ENCODE peak calls at places on chromosomes 11 and 22, in seven cellular contexts. E, S, N, T, M, W and O are unnamed samples.

GRCh38 chr11:69825037-69825834 is 6.0 kb upstream of the FGF3 start:
- DNase-seq in M (no peak), N (peak), E (no peak), S (no peak), T (no peak), W (peak), O (no peak)

GRCh38 chr11:31797227-31798056 is 13.7 kb downstream of the PAX6 start:
- DNase-seq in S (no peak), W (no peak), M (no peak), E (no peak), N (no peak), T (no peak), O (no peak)

GRCh38 chr11:68735626-68736025 is 15.7 kb downstream of the TESMIN start:
- DNase-seq in M (no peak), T (no peak), S (no peak), N (no peak), E (no peak), W (no peak), O (no peak)

GRCh38 chr22:30526656-30527055 is 19.9 kb downstream of the SEC14L6 start:
- DNase-seq in M (no peak), T (no peak), S (no peak), W (no peak), N (no peak), E (no peak), O (no peak)

GRCh38 chr11:68193018-68193417 is 20.1 kb downstream of the KMT5B start:
- DNase-seq in M (no peak), W (no peak), N (no peak), E (no peak), S (no peak), T (no peak), O (no peak)

GRCh38 chr22:42745118-42745517 is 24.4 kb upstream of the A4GALT start:
- DNase-seq in T (no peak), N (no peak), W (no peak), M (no peak), S (no peak), E (no peak), O (no peak)

GRCh38 chr22:37162221-37163095 is 12.7 kb upstream of the IL2RB start:
- DNase-seq in S (no peak), N (no peak), E (no peak), W (peak), T (no peak), M (no peak), O (no peak)

GRCh38 chr11:114085965-114086364 is 26.5 kb downstream of the ZBTB16 start:
- DNase-seq in S (no peak), E (no peak), N (peak), M (no peak), T (peak), W (peak), O (no peak)

GRCh38 chr22:23538502-23538860 is 41.6 kb downstream of the IGLL1 start:
- DNase-seq in E (no peak), S (no peak), T (peak), M (no peak), N (no peak), W (no peak), O (peak)

GRCh38 chr11:14454861-14455632 is 44.6 kb downstream of the COPB1 start:
- DNase-seq in E (peak), S (no peak), N (no peak), W (no peak), T (no peak), M (peak), O (no peak)

GRCh38 chr11:32781721-32782120 is 12.7 kb downstream of the CCDC73 start:
- DNase-seq in E (no peak), N (no peak), S (no peak), W (no peak), T (no peak), M (no peak), O (no peak)

GRCh38 chr22:22343603-22344276 is 99.2 kb downstream of the VPREB1 start:
- DNase-seq in T (no peak), M (no peak), S (no peak), E (no peak), N (no peak), W (peak), O (no peak)

GRCh38 chr22:35539910-35540599 is 576 bp upstream of the RASD2 start:
- DNase-seq in W (peak), E (peak), T (peak), S (no peak), N (peak), M (no peak), O (no peak)

GRCh38 chr11:11959601-11960000 is 48.8 kb downstream of the DKK3 start:
- DNase-seq in E (no peak), M (no peak), W (no peak), N (no peak), T (no peak), S (no peak), O (no peak)

GRCh38 chr11:77154381-77155081 is 26.5 kb downstream of the MYO7A start:
- DNase-seq in S (no peak), N (peak), T (peak), W (no peak), M (no peak), E (no peak), O (no peak)

GRCh38 chr11:111376453-111376871 is 2.6 kb downstream of the POU2AF1 start:
- DNase-seq in N (no peak), M (no peak), S (no peak), T (no peak), E (no peak), W (no peak), O (no peak)

GRCh38 chr22:48749555-48750227 is 1078.0 kb downstream of the BRD1 start:
- DNase-seq in W (no peak), M (no peak), S (no peak), T (peak), N (peak), E (no peak), O (peak)

GRCh38 chr11:12182650-12183511 is 72.5 kb downstream of the MICAL2 start:
- DNase-seq in W (no peak), M (peak), T (no peak), S (no peak), E (peak), N (no peak), O (no peak)

GRCh38 chr11:107545101-107545514 is 20.4 kb downstream of the ALKBH8 start:
- DNase-seq in T (no peak), N (no peak), W (no peak), M (no peak), S (no peak), E (no peak), O (no peak)

GRCh38 chr22:31800065-31800464 is 46.2 kb downstream of the DEPDC5 start:
- DNase-seq in M (no peak), W (no peak), S (no peak), T (no peak), N (no peak), E (no peak), O (no peak)

GRCh38 chr22:35140879-35141745 is 75.2 kb downstream of the ISX start:
- DNase-seq in M (no peak), E (peak), W (peak), N (no peak), S (peak), T (no peak), O (no peak)

GRCh38 chr11:131511794-131512193 is 141.4 kb downstream of the NTM start:
- DNase-seq in T (no peak), S (peak), W (peak), N (peak), E (peak), M (peak), O (no peak)

GRCh38 chr11:103528046-103528445 is 418.8 kb downstream of the DYNC2H1 start:
- DNase-seq in M (no peak), W (no peak), T (no peak), E (no peak), S (no peak), N (no peak), O (no peak)

GRCh38 chr11:7204778-7205177 is 46.9 kb upstream of the SYT9 start:
- DNase-seq in T (no peak), E (no peak), W (no peak), N (no peak), S (no peak), M (no peak), O (no peak)

GRCh38 chr11:63592975-63593395 is 21.2 kb downstream of the PLAAT3 start:
- DNase-seq in M (no peak), S (no peak), E (peak), N (no peak), T (no peak), W (peak), O (no peak)

GRCh38 chr22:27965547-27965946 is 46.5 kb upstream of the PITPNB start:
- DNase-seq in E (no peak), N (no peak), S (no peak), W (no peak), M (no peak), T (no peak), O (no peak)

GRCh38 chr11:109432105-109432504 is 10.1 kb downstream of the C11orf87 start:
- DNase-seq in T (no peak), N (no peak), W (no peak), S (no peak), E (no peak), M (no peak), O (no peak)

GRCh38 chr11:64060861-64061444 is 25.2 kb downstream of the FLRT1 start:
- DNase-seq in T (no peak), N (peak), M (no peak), W (peak), E (peak), S (no peak), O (no peak)

GRCh38 chr22:28627791-28628190 is 51.8 kb downstream of the TTC28 start:
- DNase-seq in W (no peak), N (no peak), T (no peak), S (no peak), E (no peak), M (no peak), O (no peak)

GRCh38 chr22:40491990-40492631 is 121.7 kb downstream of the SGSM3 start:
- DNase-seq in M (no peak), W (no peak), S (no peak), T (no peak), N (no peak), E (no peak), O (no peak)
- TF ChIP-seq EP300 in M (no peak), W (no peak), S (no peak), T (no peak), N (no peak), E (no peak), O (no peak)

GRCh38 chr11:96219981-96220623 is 122.9 kb downstream of the MAML2 start:
- DNase-seq in S (no peak), W (no peak), M (peak), E (no peak), T (no peak), N (no peak), O (no peak)
- H3K27ac ChIP-seq in S (no peak), W (peak), M (peak), E (no peak), T (peak), N (no peak), O (no peak)

GRCh38 chr11:16941935-16942334 is 72.3 kb downstream of the PLEKHA7 start:
- DNase-seq in N (no peak), W (no peak), E (no peak), M (no peak), S (no peak), T (no peak), O (no peak)

GRCh38 chr11:16942342-16942741 is 71.9 kb downstream of the PLEKHA7 start:
- DNase-seq in T (no peak), E (no peak), M (no peak), N (no peak), S (no peak), W (no peak), O (no peak)

GRCh38 chr11:16946477-16947282 is 67.5 kb downstream of the PLEKHA7 start:
- DNase-seq in E (no peak), T (no peak), S (no peak), N (no peak), M (no peak), W (no peak), O (no peak)

GRCh38 chr11:16942917-16943316 is 71.3 kb downstream of the PLEKHA7 start:
- DNase-seq in E (no peak), M (no peak), T (no peak), W (no peak), S (no peak), N (no peak), O (no peak)

DNA sequence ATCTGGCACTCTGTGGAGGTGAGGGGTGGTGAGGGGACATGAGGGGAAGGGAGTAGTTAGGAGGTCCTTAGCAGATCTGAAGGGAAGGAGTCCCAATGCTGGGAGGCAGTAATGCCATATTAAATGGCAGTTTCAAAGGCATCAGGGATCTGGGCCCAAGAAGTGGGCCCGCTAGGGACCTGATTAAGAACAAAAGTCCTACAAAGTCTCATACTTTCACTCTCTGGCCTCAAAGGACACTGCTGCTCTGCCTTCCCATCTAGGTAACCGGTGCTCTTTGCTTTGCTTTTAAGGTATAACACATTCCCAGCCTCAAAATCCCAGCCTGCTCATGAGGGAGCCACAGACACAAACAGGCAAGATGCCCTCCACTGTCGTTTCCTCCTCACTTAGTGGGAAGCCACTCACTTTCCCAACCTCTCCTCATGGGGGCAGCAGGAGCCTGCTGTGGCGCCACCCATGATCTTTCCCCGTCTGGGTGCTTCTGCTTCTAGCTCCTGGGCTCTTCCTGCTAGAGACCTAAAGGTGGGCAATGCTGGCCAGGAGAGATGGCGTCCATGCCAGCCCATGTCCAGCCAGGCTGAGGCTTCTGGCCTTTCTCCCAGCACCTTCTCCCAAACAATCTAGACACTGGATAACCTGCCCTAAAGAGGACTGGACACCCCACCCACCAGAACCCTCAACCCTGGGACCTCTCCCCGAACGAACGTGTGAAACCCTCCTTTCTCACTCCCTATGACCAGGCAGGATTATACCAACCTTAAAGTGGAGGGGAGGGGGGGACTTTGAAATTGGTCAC is 68.3 kb downstream of the PLEKHA7 start:
- DNase-seq in M (peak), S (no peak), W (peak), T (no peak), E (peak), N (peak), O (no peak)
- TF ChIP-seq POLR2AphosphoS5 in M (no peak), S (no peak), W (no peak), T (no peak), E (no peak), N (no peak), O (no peak)

GRCh38 chr11:65293909-65294381 is 20.7 kb upstream of the CDC42EP2 start:
- DNase-seq in M (no peak), W (peak), E (no peak), N (no peak), T (peak), S (no peak), O (no peak)
- TF ChIP-seq EP300 in M (no peak), W (peak), E (no peak), N (peak), T (no peak), S (no peak), O (peak)

DNA sequence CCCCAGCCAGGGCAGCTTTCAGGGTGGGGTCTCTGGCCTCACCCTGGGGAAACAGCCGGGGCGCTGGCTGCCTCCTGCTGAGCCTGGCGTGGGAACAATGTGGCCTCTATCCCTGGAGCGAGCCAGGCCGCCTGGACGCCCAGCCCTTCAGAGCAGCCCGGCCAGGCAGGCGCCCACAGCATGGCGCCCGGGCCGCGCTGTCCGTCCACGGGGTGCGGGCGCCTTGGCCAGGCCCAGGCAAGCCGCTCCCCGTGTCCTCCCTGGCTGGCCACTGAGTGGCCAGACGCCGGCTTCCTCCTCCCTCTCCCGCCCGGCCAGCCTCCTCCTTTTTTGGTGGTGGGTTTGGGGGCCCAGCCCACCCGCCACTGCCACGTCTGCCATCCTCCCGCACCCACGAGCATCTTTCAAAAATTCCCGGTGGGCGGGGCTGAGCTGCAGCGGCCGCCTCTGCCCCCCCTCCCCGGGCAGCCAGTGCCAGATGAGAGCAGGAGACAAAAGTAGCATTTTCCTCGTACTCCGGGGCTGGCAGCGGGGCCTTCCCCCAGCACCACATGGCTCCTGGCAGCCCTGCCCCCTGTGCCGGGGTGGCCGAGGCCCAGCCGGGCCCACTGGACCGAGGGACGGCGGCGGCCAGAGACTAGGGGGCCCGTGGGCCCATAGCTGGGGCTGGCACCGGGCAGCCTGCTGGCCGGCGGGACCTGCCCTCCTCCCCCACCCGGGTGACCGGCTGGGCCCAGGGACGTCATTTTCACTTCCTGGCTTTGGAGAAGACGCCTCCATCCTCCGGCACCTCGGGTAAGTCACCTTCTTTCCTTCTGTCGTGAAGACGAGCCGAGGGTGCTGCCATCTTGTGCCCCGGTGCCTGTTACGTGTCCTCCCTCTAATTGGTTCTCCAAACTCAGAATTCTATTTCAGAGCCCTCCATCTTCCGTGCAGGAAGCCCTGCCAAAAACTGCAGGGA is 70.2 kb upstream of the PPARA start:
- DNase-seq in S (no peak), M (no peak), T (peak), W (peak), N (peak), E (no peak), O (peak)
- H3K27ac ChIP-seq in S (no peak), M (no peak), T (peak), W (peak), N (peak), E (no peak), O (peak)

GRCh38 chr11:26783997-26784396 is 62.1 kb upstream of the SLC5A12 start:
- DNase-seq in N (no peak), W (no peak), E (no peak), T (no peak), S (no peak), M (no peak), O (no peak)
- TF ChIP-seq POLR2AphosphoS5 in N (no peak), W (no peak), E (no peak), T (no peak), S (no peak), M (no peak), O (no peak)

GRCh38 chr11:18588297-18589252 is at the start of gene UEVLD:
- DNase-seq in M (peak), T (peak), E (peak), N (peak), S (peak), W (peak), O (peak)
- TF ChIP-seq EP300 in M (peak), T (no peak), E (no peak), N (peak), S (peak), W (no peak), O (no peak)

DNA sequence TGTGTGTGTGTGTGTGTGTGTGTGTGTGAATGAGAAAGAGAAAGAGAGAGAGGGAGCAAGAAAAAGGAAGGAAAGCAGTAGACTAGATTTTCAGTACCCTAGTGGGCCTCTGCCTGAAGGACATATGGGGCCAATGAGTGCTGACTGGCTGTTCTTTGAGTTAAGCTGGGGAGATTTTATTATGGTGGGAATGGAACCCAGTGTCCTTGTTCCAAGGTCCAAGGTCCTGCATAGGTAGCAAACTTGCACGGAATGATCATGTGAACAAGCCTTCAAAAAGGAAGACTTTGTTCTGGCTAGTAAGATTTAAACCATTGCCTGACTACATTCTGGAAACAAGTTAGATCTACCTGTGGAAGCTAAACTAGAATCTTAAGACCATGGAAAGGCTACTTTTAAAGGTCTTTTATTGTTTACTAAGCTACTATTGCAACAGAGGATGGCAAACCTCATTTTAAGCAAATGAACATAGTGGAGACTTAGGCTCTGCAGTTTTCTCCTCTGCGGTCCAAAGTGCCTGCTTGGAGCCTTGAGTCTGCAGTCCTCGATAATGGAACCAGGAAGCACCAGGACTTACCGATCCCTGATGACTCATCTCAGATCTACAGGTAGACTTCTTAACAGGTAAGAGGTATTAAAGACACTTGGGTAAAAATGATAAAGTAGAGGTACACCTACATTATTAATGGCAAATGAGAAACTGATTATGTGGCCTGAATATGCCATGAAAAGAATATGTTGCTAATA is 10.2 kb upstream of the GRAMD1B start:
- DNase-seq in T (no peak), S (no peak), M (no peak), W (peak), N (no peak), E (no peak), O (no peak)
- H3K27ac ChIP-seq in T (no peak), S (no peak), M (no peak), W (no peak), N (no peak), E (no peak), O (no peak)

DNA sequence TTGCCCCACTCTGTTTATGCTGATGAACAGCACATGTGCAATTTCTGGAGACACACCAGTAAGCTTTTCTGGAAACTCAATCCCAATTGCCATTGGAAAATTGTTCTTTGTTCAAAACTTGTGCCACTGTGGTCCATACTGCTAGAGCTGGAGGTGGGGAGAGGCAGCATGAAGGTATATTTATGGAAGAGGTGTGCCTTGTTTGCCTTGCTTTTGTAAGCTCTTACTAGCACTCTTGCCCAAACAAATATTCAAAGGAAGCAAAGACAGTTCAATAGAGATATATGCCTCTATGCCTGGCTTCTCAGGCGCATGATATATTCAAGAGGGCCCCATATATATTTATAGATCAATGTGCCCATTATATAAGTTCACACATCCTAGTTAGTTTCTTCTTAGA is 42.7 kb downstream of the TIMP3 start:
- DNase-seq in S (no peak), M (no peak), E (no peak), T (no peak), N (no peak), W (no peak), O (no peak)
- TF ChIP-seq POLR2AphosphoS5 in S (no peak), M (no peak), E (no peak), T (no peak), N (no peak), W (no peak), O (no peak)